ENCODE peak calls at places on chromosomes 7 and 10, in four cellular contexts. One of them, this sample, is unnamed.

GRCh38 chr7:51292596-51292995 is 24.0 kb downstream of the COBL start:
- DNase-seq in fibroblast of lung: no peak
- DNase-seq in IMR-90: no peak
- DNase-seq in OCI-LY7: no peak
- DNase-seq in this sample: no peak

GRCh38 chr10:73774637-73775036 is 7.2 kb upstream of the CHCHD1 start:
- DNase-seq in fibroblast of lung: peak; percentile 31
- DNase-seq in IMR-90: peak; percentile 24
- DNase-seq in OCI-LY7: peak; percentile 53
- DNase-seq in this sample: no peak

GRCh38 chr10:80458263-80458625 is 4.1 kb downstream of the TSPAN14 start:
- DNase-seq in fibroblast of lung: no peak
- DNase-seq in IMR-90: no peak
- DNase-seq in OCI-LY7: no peak
- DNase-seq in this sample: no peak

GRCh38 chr7:139673230-139673629 is 104.6 kb downstream of the HIPK2 start:
- DNase-seq in fibroblast of lung: no peak
- DNase-seq in IMR-90: no peak
- DNase-seq in OCI-LY7: no peak
- DNase-seq in this sample: no peak

GRCh38 chr7:112383671-112384417 is 66.4 kb upstream of the IFRD1 start:
- DNase-seq in fibroblast of lung: peak; percentile 10
- DNase-seq in IMR-90: no peak
- DNase-seq in OCI-LY7: peak; percentile 45
- DNase-seq in this sample: no peak

GRCh38 chr10:90179696-90180407 is 478.5 kb downstream of the KIF20B start:
- DNase-seq in fibroblast of lung: peak; percentile 96
- DNase-seq in IMR-90: peak; percentile 67
- DNase-seq in OCI-LY7: no peak
- DNase-seq in this sample: peak; percentile 62

GRCh38 chr10:58666024-58666423 is 153.4 kb downstream of the BICC1 start:
- DNase-seq in fibroblast of lung: peak; percentile 45
- DNase-seq in IMR-90: no peak
- DNase-seq in OCI-LY7: no peak
- DNase-seq in this sample: no peak

GRCh38 chr10:132591166-132591971 is 53.8 kb downstream of the INPP5A start:
- DNase-seq in fibroblast of lung: peak; percentile 90
- DNase-seq in IMR-90: peak; percentile 66
- DNase-seq in OCI-LY7: no peak
- DNase-seq in this sample: no peak

GRCh38 chr7:50393076-50393475 is 57.1 kb downstream of the FIGNL1 start:
- DNase-seq in fibroblast of lung: no peak
- DNase-seq in IMR-90: no peak
- DNase-seq in OCI-LY7: no peak
- DNase-seq in this sample: no peak

GRCh38 chr10:99859585-99859984 is 77.1 kb downstream of the ABCC2 start:
- DNase-seq in fibroblast of lung: no peak
- DNase-seq in IMR-90: no peak
- DNase-seq in OCI-LY7: peak; percentile 67
- DNase-seq in this sample: no peak

GRCh38 chr10:119517235-119518141 is 25.0 kb downstream of the RGS10 start:
- DNase-seq in fibroblast of lung: peak; percentile 63
- DNase-seq in IMR-90: peak; percentile 63
- DNase-seq in OCI-LY7: peak; percentile 59
- DNase-seq in this sample: no peak

GRCh38 chr10:28728396-28728795 is 51.1 kb downstream of the BAMBI start:
- DNase-seq in fibroblast of lung: peak; percentile 10
- DNase-seq in IMR-90: no peak
- DNase-seq in OCI-LY7: no peak
- DNase-seq in this sample: no peak

GRCh38 chr7:102122026-102122425 is 164.6 kb upstream of the SH2B2 start:
- DNase-seq in fibroblast of lung: peak; percentile 63
- DNase-seq in IMR-90: peak; percentile 61
- DNase-seq in OCI-LY7: peak; percentile 50
- DNase-seq in this sample: no peak

GRCh38 chr7:117759950-117760640 is 113.1 kb downstream of the CTTNBP2 start:
- DNase-seq in fibroblast of lung: peak; percentile 97
- DNase-seq in IMR-90: peak; percentile 88
- DNase-seq in OCI-LY7: no peak
- DNase-seq in this sample: no peak

GRCh38 chr7:130506358-130506757 is 14.5 kb downstream of the MEST start:
- DNase-seq in fibroblast of lung: no peak
- DNase-seq in IMR-90: no peak
- DNase-seq in OCI-LY7: no peak
- DNase-seq in this sample: no peak

GRCh38 chr7:149459540-149460433 is 1.1 kb downstream of the ZNF777 start:
- DNase-seq in fibroblast of lung: peak; percentile 25
- DNase-seq in IMR-90: no peak
- DNase-seq in OCI-LY7: peak; percentile 10
- DNase-seq in this sample: no peak

GRCh38 chr7:149458235-149458634 is 2.6 kb downstream of the ZNF777 start:
- DNase-seq in fibroblast of lung: no peak
- DNase-seq in IMR-90: no peak
- DNase-seq in OCI-LY7: no peak
- DNase-seq in this sample: no peak

GRCh38 chr7:149456770-149457421 is 4.0 kb downstream of the ZNF777 start:
- DNase-seq in fibroblast of lung: peak; percentile 9
- DNase-seq in IMR-90: peak; percentile 20
- DNase-seq in OCI-LY7: no peak
- DNase-seq in this sample: no peak

GRCh38 chr7:149459201-149459539 is 1.7 kb downstream of the ZNF777 start:
- DNase-seq in fibroblast of lung: no peak
- DNase-seq in IMR-90: no peak
- DNase-seq in OCI-LY7: no peak
- DNase-seq in this sample: no peak

GRCh38 chr7:149457766-149458165 is 3.1 kb downstream of the ZNF777 start:
- DNase-seq in fibroblast of lung: no peak
- DNase-seq in IMR-90: no peak
- DNase-seq in OCI-LY7: no peak
- DNase-seq in this sample: no peak
- H3K4me2 ChIP-seq in fibroblast of lung: no peak overlapping the region
- H3K4me2 ChIP-seq in IMR-90: no peak overlapping the region
- H3K4me2 ChIP-seq in OCI-LY7: no peak overlapping the region
- H3K4me2 ChIP-seq in this sample: no peak overlapping the region

DNA sequence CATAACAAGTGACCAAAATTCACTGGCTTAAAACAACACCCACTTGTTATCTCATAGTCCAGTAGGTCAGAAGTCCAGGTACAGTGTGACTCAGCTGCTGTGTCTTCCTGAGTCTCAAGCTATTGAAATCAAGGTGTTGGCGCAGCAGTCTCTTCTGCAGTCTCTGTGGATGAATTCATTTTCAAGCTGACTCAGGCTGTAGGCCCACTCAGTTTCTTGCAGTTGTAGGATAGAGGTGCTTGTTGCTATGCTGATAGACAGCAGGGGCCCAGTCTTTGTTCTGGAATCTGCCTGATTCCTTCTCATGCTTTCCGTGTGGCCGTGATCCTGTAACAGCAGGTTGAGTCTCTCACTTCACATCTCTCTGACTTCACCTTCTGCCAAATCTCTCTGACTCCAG is 400.4 kb upstream of the POM121L12 start:
- DNase-seq in fibroblast of lung: peak; percentile 63
- DNase-seq in IMR-90: no peak
- DNase-seq in OCI-LY7: no peak
- DNase-seq in this sample: no peak
- H3K4me2 ChIP-seq in fibroblast of lung: no peak overlapping the region
- H3K4me2 ChIP-seq in IMR-90: no peak overlapping the region
- H3K4me2 ChIP-seq in OCI-LY7: no peak overlapping the region
- H3K4me2 ChIP-seq in this sample: no peak overlapping the region

GRCh38 chr7:92632791-92633190 is 42.6 kb upstream of the FAM133B start:
- DNase-seq in fibroblast of lung: no peak
- DNase-seq in IMR-90: no peak
- DNase-seq in OCI-LY7: no peak
- DNase-seq in this sample: no peak
- H3K4me2 ChIP-seq in fibroblast of lung: peak overlapping the region; percentile 77
- H3K4me2 ChIP-seq in IMR-90: peak overlapping the region; percentile 58
- H3K4me2 ChIP-seq in OCI-LY7: no peak overlapping the region
- H3K4me2 ChIP-seq in this sample: peak overlapping the region; percentile 78

DNA sequence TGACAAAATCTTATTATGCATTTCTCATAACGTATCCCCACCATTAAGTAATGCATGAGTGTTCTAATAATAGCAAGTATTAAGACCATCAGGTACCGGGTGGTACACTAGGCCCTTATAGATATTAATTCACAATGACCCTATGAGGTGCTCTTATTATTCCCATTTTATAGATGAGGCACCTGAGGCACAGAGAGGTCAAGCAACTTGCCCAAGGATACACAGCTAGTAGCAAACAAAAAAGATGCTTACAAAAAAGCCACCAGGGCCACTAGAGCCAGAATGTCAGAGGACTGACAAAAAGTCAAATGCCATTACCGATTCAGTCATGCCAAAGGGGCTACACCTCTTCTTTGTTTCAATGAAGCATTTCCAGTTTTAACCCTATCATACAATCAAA is 5.9 kb downstream of the RSU1 start:
- DNase-seq in fibroblast of lung: no peak
- DNase-seq in IMR-90: no peak
- DNase-seq in OCI-LY7: no peak
- DNase-seq in this sample: no peak
- H3K4me2 ChIP-seq in fibroblast of lung: no peak overlapping the region
- H3K4me2 ChIP-seq in IMR-90: no peak overlapping the region
- H3K4me2 ChIP-seq in OCI-LY7: no peak overlapping the region
- H3K4me2 ChIP-seq in this sample: no peak overlapping the region

GRCh38 chr10:12701696-12702095 is 299.8 kb downstream of the CCDC3 start:
- DNase-seq in fibroblast of lung: peak; percentile 55
- DNase-seq in IMR-90: peak; percentile 57
- DNase-seq in OCI-LY7: no peak
- DNase-seq in this sample: no peak

GRCh38 chr10:12704488-12704887 is 297.0 kb downstream of the CCDC3 start:
- DNase-seq in fibroblast of lung: peak; percentile 37
- DNase-seq in IMR-90: no peak
- DNase-seq in OCI-LY7: no peak
- DNase-seq in this sample: no peak

GRCh38 chr10:12703813-12704212 is 297.7 kb downstream of the CCDC3 start:
- DNase-seq in fibroblast of lung: peak; percentile 90
- DNase-seq in IMR-90: peak; percentile 87
- DNase-seq in OCI-LY7: no peak
- DNase-seq in this sample: no peak

GRCh38 chr10:12702215-12702614 is 299.3 kb downstream of the CCDC3 start:
- DNase-seq in fibroblast of lung: no peak
- DNase-seq in IMR-90: no peak
- DNase-seq in OCI-LY7: no peak
- DNase-seq in this sample: no peak

GRCh38 chr10:12703141-12703540 is 298.4 kb downstream of the CCDC3 start:
- DNase-seq in fibroblast of lung: peak; percentile 63
- DNase-seq in IMR-90: no peak
- DNase-seq in OCI-LY7: no peak
- DNase-seq in this sample: no peak
- H3K4me2 ChIP-seq in fibroblast of lung: peak overlapping the region; percentile 7
- H3K4me2 ChIP-seq in IMR-90: no peak overlapping the region
- H3K4me2 ChIP-seq in OCI-LY7: no peak overlapping the region
- H3K4me2 ChIP-seq in this sample: no peak overlapping the region

This sample was measured in keratinocyte.